ENCODE peak calls at places on chromosome 3, in five cellular contexts. G is HCT116, X is HepG2, R is K562, M is H1. U is an unnamed sample.

GRCh38 chr3:39639344-39640236 is 169.8 kb upstream of the MYRIP start:
- DNase-seq in G (peak; percentile 88), R (peak; percentile 66), X (peak; percentile 40), M (peak; percentile 23), U (no peak)

GRCh38 chr3:84039091-84039490 is 919.7 kb upstream of the CADM2 start:
- DNase-seq in G (no peak), R (no peak), M (no peak), X (no peak), U (no peak)

GRCh38 chr3:67386446-67386845 is 268.0 kb downstream of the SUCLG2 start:
- DNase-seq in R (no peak), G (no peak), X (no peak), M (no peak), U (no peak)

GRCh38 chr3:69033470-69033869 is 18.7 kb downstream of the TMF1 start:
- DNase-seq in M (no peak), R (no peak), X (no peak), G (no peak), U (no peak)

GRCh38 chr3:72129384-72130094 is 344.6 kb upstream of the PROK2 start:
- DNase-seq in X (no peak), G (no peak), R (no peak), M (no peak), U (no peak)

GRCh38 chr3:171556574-171557145 is 96.5 kb upstream of the TNIK start:
- DNase-seq in G (no peak), R (peak; percentile 26), X (no peak), M (no peak), U (no peak)

GRCh38 chr3:112303811-112304325 is 9.9 kb upstream of the SLC9C1 start:
- DNase-seq in M (no peak), R (no peak), G (no peak), X (no peak), U (no peak)

GRCh38 chr3:171132873-171133272 is 106.4 kb upstream of the SLC2A2 start:
- DNase-seq in M (no peak), X (no peak), G (no peak), R (no peak), U (no peak)

GRCh38 chr3:157953565-157953964 is 152.7 kb downstream of the SHOX2 start:
- DNase-seq in M (no peak), G (no peak), X (no peak), R (no peak), U (no peak)

GRCh38 chr3:44555753-44556152 is 760 bp downstream of the ZKSCAN7 start:
- DNase-seq in G (no peak), M (no peak), R (no peak), X (peak; percentile 8), U (no peak)

GRCh38 chr3:44557074-44557473 is 2.1 kb downstream of the ZKSCAN7 start:
- DNase-seq in R (no peak), X (no peak), G (no peak), M (no peak), U (no peak)

DNA sequence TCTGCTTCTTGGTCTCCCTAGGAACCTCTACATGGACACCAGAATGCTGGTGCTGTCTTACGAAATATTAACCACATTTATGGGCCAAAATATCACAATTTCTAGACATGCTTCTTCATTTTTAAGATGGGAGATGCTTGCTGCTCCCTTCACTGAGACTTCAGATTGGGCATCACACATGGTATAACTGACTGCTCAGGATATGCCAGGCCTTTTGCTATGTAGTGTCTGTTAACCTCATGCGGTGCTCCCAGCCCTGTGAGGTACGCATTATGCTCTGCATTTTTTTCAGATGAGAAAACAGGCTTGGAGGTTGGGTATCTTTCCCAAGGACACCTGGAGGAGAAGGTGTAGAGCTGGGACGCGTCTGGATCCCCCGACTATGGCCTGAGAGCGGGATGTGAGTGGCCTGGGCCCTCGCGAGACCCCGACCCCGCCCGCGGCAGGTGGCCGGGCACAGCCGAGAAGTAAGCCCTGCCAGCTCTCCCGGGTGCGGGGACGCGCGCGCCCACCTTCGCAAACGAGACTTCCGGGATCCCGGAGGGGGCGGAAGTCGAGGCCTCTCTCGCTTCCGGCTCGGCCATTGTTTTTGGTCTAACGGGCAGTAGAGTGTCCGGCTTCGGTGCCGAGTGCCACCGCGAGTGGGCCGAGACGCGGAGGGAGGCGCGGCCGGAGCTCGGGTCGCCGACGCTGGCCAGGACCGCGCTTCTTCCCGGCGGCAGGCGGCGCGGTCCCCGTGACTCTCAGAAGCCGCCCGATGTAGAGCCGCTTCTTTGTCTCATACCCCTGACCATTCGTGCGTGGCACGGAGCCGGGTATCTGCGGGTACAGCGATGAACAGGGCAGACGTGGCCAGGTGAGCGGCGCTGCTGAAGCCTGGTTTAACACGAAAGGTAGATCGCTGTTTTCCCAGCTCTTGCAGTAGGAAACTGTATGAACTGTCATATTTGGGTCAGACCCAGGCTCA is at the start of gene ZKSCAN7:
- DNase-seq in X (peak; percentile 37), M (peak; percentile 23), R (no peak), G (no peak), U (no peak)
- TF ChIP-seq RAD21 in X (peak; percentile 35), M (no peak), R (no peak), G (no peak), U (no peak)

GRCh38 chr3:14605070-14605469 is 46.5 kb upstream of the CCDC174 start:
- DNase-seq in M (no peak), X (no peak), G (no peak), R (no peak), U (no peak)

GRCh38 chr3:14608298-14608697 is 43.3 kb upstream of the CCDC174 start:
- DNase-seq in M (no peak), R (no peak), G (no peak), X (no peak), U (no peak)

GRCh38 chr3:14606663-14607339 is 44.8 kb upstream of the CCDC174 start:
- DNase-seq in X (no peak), M (no peak), G (no peak), R (no peak), U (no peak)

GRCh38 chr3:14602804-14603644 is 48.5 kb upstream of the CCDC174 start:
- DNase-seq in M (no peak), R (peak; percentile 38), G (no peak), X (no peak), U (no peak)

GRCh38 chr3:14605744-14606143 is 45.8 kb upstream of the CCDC174 start:
- DNase-seq in M (no peak), R (no peak), X (no peak), G (no peak), U (no peak)
- TF ChIP-seq ZNF274 in M (no peak), R (no peak), X (no peak), G (no peak), U (no peak)

DNA sequence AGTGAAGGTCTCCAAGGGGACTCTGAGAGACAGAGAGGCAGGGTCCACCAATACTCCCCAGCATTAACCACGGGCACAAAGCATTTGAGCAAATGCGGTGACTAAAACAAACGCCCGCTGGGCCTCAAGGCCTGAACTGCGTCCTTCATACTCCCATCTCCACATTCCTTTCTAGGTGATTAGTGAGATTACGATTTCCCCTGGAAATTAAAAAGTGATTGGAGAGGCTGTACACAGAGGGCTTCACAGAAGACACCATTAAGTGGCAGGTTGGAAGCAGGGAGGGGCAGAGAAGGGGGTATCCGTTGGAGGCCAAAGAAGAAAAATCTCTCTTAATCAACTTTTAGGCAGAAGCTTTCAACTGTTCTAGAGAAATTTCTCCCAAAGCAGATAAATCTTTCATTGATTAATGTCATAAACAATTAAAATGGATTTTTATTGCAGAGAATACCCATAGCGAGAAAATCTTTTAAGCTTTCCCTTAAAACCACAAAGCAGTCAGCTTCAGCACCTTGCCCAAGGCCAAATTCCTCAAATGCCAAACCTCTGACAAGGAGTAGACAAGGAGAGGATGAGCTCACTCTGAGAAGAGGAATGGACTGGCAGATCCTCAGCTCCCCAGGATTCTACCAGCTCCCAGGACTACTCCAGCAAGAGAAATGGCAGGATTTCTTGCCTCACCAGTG is 38.2 kb downstream of the MB21D2 start:
- DNase-seq in G (peak; percentile 89), R (no peak), X (peak; percentile 83), M (peak; percentile 78), U (no peak)
- TF ChIP-seq RAD21 in G (no peak), R (no peak), X (no peak), M (no peak), U (no peak)

GRCh38 chr3:13771496-13771895 is 108.4 kb downstream of the WNT7A start:
- DNase-seq in G (no peak), X (no peak), M (no peak), R (no peak), U (no peak)

GRCh38 chr3:13768453-13768852 is 111.4 kb downstream of the WNT7A start:
- DNase-seq in M (no peak), G (no peak), R (no peak), X (no peak), U (no peak)

GRCh38 chr3:13769422-13769821 is 110.4 kb downstream of the WNT7A start:
- DNase-seq in X (no peak), R (no peak), M (no peak), G (no peak), U (no peak)

GRCh38 chr3:13772321-13772745 is 107.5 kb downstream of the WNT7A start:
- DNase-seq in X (no peak), G (no peak), R (no peak), M (no peak), U (no peak)

DNA sequence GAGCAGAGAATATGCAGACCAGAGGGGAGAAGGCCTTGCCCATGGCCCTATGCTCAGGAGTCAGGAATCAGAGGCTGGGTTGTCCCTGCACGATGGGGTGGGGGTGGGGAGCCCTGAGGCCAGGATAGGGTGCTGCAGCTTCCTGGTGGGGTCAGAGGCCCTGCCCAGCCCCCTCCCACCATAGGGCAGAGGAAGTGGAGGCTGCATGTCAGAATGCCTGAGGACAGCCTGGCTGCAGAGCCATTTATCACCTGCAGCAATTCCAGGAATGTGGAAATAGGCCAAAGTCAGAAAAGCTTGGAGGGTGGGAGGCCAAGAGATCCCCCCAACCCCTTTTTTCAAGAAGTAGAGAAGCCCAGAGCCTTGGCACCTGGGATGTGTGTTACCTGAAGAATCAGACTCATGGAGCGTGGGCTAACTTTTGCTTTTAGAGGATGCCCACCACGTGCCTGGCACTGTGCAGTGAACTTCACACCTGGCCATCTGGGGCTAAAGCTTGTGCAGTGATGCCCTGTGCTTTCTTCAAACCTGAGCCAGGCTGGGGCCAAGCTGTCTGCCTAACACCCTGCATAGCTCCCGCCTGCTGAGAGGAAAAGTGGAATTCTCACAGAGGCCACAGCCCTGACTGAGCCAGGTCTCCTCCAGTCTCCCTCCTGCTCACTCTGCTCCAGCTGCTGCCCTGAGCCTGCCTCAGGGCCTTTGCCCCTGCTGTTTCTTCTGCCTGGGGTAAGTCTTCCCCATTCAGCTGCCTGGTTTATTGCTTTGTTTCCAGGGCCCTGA is 109.3 kb downstream of the WNT7A start:
- DNase-seq in G (no peak), R (no peak), M (peak; percentile 36), X (no peak), U (no peak)
- TF ChIP-seq ZNF274 in G (no peak), R (no peak), M (no peak), X (no peak), U (no peak)

GRCh38 chr3:186362988-186363387 is 954 bp upstream of the DGKG start:
- DNase-seq in G (no peak), M (no peak), R (no peak), X (no peak), U (no peak)
- TF ChIP-seq RAD21 in G (no peak), M (no peak), R (no peak), X (no peak), U (no peak)